ENCODE peak calls at places on chromosomes 7 and 10, in seven cellular contexts. E is psoas muscle, M is GM12865, F is fibroblast of pulmonary artery, C is choroid plexus epithelial cell, Q is astrocyte, X is testis. S is an unnamed sample.

GRCh38 chr10:86711957-86712708 is 43.8 kb downstream of the LDB3 start:
- DNase-seq in E (peak), M (peak), F (peak), C (peak), Q (peak), X (peak), S (peak)

GRCh38 chr10:112898540-112899395 is 51.3 kb upstream of the TCF7L2 start:
- DNase-seq in E (no peak), M (no peak), F (peak), C (peak), Q (peak), X (no peak), S (peak)

GRCh38 chr7:149496642-149497391 is 792 bp downstream of the ZNF746 start:
- DNase-seq in E (peak), M (peak), F (peak), C (peak), Q (peak), X (peak), S (peak)

GRCh38 chr10:7218974-7219373 is 191.9 kb downstream of the SFMBT2 start:
- DNase-seq in E (no peak), M (no peak), F (peak), C (peak), Q (peak), X (no peak), S (peak)

GRCh38 chr7:53383131-53383530 is 347.7 kb downstream of the POM121L12 start:
- DNase-seq in E (no peak), M (no peak), F (no peak), C (no peak), Q (peak), X (no peak), S (peak)

GRCh38 chr7:137882261-137882668 is 35.5 kb upstream of the DGKI start:
- DNase-seq in E (peak), M (peak), F (peak), C (peak), Q (peak), X (no peak), S (peak)

GRCh38 chr7:155254018-155254417 is 43.7 kb upstream of the INSIG1 start:
- DNase-seq in E (no peak), M (no peak), F (no peak), C (no peak), Q (no peak), X (peak), S (no peak)

GRCh38 chr7:81672872-81673271 is 97.0 kb downstream of the HGF start:
- DNase-seq in E (no peak), M (no peak), F (no peak), C (no peak), Q (no peak), X (no peak), S (no peak)

GRCh38 chr7:149856-150636 is 42.3 kb upstream of the FAM20C start:
- DNase-seq in E (peak), M (peak), F (no peak), C (no peak), Q (no peak), X (no peak), S (no peak)

GRCh38 chr7:93574269-93574645 is 267 bp downstream of the CALCR start:
- DNase-seq in E (no peak), M (no peak), F (no peak), C (no peak), Q (no peak), X (no peak), S (no peak)

DNA sequence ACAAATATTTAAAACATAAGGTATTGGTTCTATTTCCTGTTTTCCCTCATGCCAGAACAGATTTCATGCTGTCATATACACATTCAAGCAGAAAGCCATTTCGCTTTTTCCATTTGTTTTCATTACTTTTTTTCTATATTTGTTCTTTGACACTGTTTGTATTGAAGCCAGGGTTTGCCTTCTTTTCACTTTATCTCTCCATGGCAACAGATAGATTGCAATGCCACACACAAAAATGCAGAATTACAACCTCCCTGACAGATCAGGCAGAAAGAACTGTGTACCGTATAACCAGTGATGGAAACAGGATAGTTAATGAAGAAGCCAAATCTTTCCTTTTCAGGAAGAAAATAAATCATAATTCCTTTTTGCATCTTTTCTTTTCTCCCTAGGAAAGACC is 103.0 kb upstream of the PCGF5 start:
- DNase-seq in E (no peak), M (no peak), F (no peak), C (no peak), Q (no peak), X (no peak), S (no peak)
- H3K4me3 ChIP-seq in E (no peak), M (no peak), F (no peak), C (no peak), Q (no peak), X (no peak), S (no peak)

DNA sequence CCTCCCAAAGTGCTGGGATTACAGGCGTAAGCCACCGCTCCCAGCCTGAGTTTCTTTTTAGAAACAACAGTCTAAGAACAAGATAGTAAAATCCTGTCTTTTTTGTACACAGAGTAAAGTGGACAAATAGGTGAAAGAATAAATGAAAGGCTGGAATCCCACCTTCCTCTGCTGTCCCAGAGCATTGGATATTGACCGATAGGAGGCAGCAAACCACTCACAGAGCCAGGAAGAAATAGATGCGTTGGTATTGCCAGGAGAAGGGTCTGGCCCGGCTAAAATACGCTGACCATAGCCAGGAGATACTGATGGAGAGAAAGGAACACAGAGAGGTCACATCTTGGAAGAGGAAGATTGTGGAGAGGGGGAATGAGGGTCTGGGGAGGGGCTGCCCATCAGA is 11.4 kb upstream of the ZNF12 start:
- DNase-seq in E (no peak), M (no peak), F (no peak), C (no peak), Q (no peak), X (no peak), S (no peak)
- TF ChIP-seq CTCF in E (no peak), M (peak), F (no peak), C (peak), Q (no peak), X (no peak), S (peak)

GRCh38 chr10:133151528-133151927 is 8.5 kb upstream of the KNDC1 start:
- DNase-seq in E (no peak), M (no peak), F (no peak), C (no peak), Q (no peak), X (no peak), S (no peak)
- H3K4me3 ChIP-seq in E (no peak), M (no peak), F (no peak), C (no peak), Q (no peak), X (no peak), S (no peak)

DNA sequence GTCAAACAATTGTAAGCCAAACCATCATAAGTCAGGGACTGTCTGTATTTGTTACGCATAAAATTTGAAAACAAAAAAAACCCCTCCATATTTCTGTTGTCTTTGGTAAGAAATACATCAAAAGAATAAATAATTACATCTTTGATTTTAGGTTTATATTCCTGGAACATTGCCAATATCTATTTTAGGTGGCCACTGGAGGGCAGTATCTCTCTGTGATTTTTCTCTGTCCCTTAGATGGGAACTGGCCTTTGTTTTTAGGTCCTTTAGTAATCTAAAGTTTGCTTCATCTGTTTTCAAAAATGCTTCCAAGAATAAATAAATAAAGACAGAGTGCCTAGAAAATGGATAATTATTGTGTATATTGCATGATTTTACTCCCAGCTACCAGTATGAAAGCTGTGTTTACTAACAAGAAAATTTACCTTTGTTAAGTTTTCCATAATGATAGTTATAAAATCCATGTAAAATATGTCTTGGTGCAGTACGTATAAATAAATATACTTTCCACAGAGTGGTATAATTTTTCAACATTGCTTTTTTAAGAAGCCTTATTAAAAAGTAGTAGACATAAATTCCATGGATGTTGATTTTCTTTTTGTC is 64.2 kb downstream of the PHYHIPL start:
- DNase-seq in E (no peak), M (peak), F (peak), C (peak), Q (peak), X (no peak), S (peak)
- TF ChIP-seq CTCF in E (peak), M (peak), F (peak), C (peak), Q (peak), X (peak), S (peak)

DNA sequence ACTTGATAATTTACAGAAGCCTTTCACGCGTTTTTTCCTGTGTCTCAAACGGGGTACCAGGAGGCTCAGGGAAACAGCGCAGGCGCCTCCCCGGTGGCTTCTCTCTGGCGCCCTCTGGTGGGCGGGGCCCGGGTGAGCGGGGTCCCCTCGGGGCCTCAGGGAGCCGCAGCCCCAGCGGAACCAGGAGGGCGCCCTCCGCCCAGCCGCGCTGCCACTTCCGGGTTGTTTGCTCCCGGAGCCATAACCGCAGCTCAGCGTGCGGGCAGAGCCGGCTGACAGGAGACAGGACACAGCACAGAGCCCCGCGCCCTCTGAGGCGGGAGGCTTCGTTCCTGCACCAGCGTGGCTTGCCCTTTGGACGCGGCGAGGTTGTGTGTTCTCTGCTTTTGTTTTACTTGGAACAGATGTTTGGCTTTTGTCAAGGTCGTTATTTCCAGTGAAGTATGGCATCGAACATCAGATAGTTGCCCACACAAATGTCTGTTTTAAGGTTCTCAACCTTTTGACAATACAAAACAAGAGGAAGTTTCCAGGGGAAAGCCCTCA is 6.9 kb upstream of the CYP2E1 start:
- DNase-seq in E (peak), M (peak), F (peak), C (peak), Q (no peak), X (peak), S (peak)
- H3K4me3 ChIP-seq in E (peak), M (peak), F (peak), C (peak), Q (peak), X (peak), S (peak)

GRCh38 chr10:73493781-73494180 is 2.0 kb downstream of the PPP3CB start:
- DNase-seq in E (no peak), M (no peak), F (peak), C (peak), Q (peak), X (no peak), S (peak)

GRCh38 chr10:73494213-73494612 is 1.6 kb downstream of the PPP3CB start:
- DNase-seq in E (no peak), M (no peak), F (no peak), C (no peak), Q (no peak), X (no peak), S (no peak)

GRCh38 chr10:73495884-73496674 is at the start of gene PPP3CB:
- DNase-seq in E (peak), M (peak), F (peak), C (peak), Q (peak), X (peak), S (peak)

GRCh38 chr10:73494877-73495225 is 973 bp downstream of the PPP3CB start:
- DNase-seq in E (no peak), M (no peak), F (peak), C (peak), Q (peak), X (no peak), S (peak)

DNA sequence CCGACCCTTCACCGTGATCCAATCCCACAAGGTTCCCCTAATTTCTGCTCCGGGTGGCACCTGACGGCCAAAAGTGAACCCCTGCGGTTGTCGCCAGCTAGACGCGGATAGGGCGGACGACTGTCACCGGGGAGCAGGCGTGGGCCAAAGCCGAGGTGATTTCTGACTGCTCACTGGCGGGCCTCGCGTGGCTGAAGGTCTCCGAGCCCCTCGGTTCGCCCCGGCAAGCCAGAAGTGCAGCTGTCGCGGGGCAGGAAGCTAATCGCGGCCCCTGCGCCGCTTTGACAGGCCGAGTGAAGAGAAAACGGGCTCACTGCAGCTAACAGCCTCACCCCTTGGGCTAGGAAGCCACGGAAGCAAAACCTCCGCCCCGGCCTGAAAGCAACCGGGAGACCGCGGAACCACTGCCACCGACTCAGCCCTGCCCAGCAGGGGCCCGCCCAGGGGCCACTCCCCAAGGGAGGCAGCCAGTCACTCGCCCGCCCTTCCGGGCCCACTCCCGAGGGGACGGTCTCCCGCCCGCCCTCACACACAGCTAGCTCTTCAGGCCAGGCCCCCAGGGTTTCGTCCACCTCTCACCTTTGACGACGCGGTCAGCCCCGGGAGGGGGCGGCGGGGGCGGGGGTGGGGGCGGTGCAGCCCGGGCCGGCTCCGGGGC is 469 bp downstream of the PPP3CB start:
- DNase-seq in E (peak), M (peak), F (peak), C (peak), Q (peak), X (peak), S (peak)
- TF ChIP-seq CTCF in E (no peak), M (no peak), F (no peak), C (no peak), Q (no peak), X (no peak), S (no peak)

GRCh38 chr10:77821036-77821435 is 105.5 kb downstream of the DLG5 start:
- DNase-seq in E (no peak), M (no peak), F (no peak), C (no peak), Q (no peak), X (no peak), S (no peak)
- H3K4me3 ChIP-seq in E (no peak), M (no peak), F (no peak), C (no peak), Q (no peak), X (no peak), S (no peak)

DNA sequence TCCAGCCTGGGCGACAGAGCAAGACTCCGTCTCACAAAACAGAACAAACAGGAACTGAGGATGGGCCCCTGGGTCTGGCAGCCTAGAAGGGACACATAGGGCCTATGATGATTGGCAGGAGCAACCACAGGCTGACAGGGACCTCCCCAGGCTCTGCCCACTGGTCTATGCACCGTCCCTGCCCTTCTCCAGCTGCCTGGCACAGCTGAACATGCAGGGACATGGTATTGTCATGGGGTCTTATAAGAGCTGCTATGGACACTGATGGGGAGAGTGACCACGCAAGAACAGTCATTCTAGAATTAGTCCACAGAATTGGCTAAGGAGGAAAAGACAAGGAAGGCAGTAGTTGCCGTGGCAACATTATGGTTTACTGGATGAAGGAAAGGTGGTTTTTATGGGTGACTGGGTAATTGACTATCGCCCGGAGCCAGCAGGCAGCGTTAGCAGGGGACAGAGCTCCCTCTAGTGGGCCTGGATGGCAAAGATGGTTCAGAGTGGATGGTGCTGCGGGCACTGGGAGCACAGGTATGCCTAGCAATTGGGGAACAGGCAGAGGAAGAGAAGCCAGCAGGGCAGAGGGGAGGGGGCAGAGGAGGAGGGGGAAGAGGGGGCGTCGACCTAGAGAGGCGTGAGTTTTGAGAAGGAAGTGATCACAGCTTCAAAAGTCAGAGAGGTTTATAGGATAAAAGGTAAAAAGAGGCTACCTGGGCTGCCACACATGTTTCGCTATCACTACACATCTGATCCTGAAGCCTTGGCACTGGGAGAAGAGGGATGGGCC is 7.8 kb upstream of the TRIM56 start:
- DNase-seq in E (peak), M (peak), F (peak), C (peak), Q (peak), X (peak), S (peak)
- TF ChIP-seq CTCF in E (peak), M (peak), F (peak), C (peak), Q (peak), X (peak), S (peak)

GRCh38 chr10:12259988-12260387 is 64.0 kb downstream of the CDC123 start:
- DNase-seq in E (no peak), M (no peak), F (no peak), C (no peak), Q (no peak), X (no peak), S (no peak)

GRCh38 chr10:12262278-12262981 is 66.4 kb downstream of the CDC123 start:
- DNase-seq in E (no peak), M (peak), F (no peak), C (no peak), Q (no peak), X (no peak), S (no peak)

DNA sequence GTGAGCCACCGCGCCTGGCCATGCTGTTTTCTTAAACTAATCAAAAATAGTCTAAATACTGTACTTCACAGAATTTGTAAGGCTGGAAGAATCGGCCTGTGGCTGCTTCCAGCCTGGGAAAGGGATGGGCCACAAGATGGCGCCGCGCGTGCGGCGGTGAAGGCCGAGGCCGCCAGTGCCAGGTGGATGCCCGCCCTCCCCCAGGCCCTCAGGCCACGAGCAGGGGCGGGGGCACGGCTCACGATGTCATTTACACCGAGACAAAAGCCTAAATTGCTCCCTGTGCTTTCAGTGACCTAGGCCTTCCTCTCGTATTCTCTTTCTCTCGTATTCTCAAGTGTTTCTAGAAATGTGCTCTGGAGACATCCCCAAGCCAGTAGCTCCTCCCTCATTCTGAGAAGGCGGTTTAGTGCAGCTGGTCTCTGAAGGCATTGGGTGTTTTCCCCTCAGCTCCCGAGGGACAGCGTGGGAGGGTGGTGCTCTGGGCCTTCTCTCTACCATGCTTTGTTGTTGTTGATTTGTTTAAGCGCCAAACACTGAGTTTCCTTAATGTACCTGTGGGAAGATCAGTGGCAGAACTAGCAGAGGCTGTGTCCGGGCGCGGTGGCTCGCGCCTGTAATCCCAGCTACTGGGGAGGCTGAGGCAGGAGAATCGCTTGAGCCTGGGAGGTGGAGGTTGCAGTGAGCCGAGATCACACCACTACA is 68.4 kb downstream of the CDC123 start:
- DNase-seq in E (peak), M (peak), F (peak), C (peak), Q (peak), X (peak), S (peak)
- H3K4me3 ChIP-seq in E (peak), M (peak), F (peak), C (peak), Q (peak), X (peak), S (peak)

S was measured in cardiac fibroblast.